ENCODE peak calls at places on chromosome 11, in eight cellular contexts. Z is thoracic aorta, X is neural crest cell, N is fibroblast of lung, M is right atrium auricular region, I is left ventricle myocardium inferior, Q is fibroblast of villous mesenchyme, J is B cell. A is an unnamed sample.

GRCh38 chr11:112470355-112470754 is 209.7 kb upstream of the PLET1 start:
- DNase-seq in I (no peak), J (no peak), M (no peak), Q (peak; percentile 11), X (no peak), N (no peak), Z (no peak), A (no peak)

GRCh38 chr11:123357990-123358827 is 71.9 kb upstream of the GRAMD1B start:
- DNase-seq in Z (no peak), X (peak; percentile 14), J (no peak), I (peak; percentile 33), N (peak; percentile 8), M (no peak), Q (peak; percentile 4), A (no peak)

GRCh38 chr11:113603277-113604059 is 102.6 kb downstream of the TMPRSS5 start:
- DNase-seq in X (no peak), J (no peak), I (peak; percentile 53), Z (no peak), N (peak; percentile 78), Q (no peak), M (no peak), A (no peak)

GRCh38 chr11:2517016-2517385 is 72.2 kb downstream of the KCNQ1 start:
- DNase-seq in X (no peak), Q (no peak), J (peak; percentile 17), Z (no peak), I (peak; percentile 12), N (no peak), M (no peak), A (no peak)

GRCh38 chr11:20376162-20376561 is 11.4 kb upstream of the PRMT3 start:
- DNase-seq in Q (no peak), N (no peak), I (no peak), Z (no peak), X (no peak), J (no peak), M (no peak), A (no peak)

GRCh38 chr11:12914401-12914912 is 94.7 kb upstream of the RASSF10 start:
- DNase-seq in I (peak; percentile 75), M (no peak), X (peak; percentile 69), Q (peak; percentile 39), J (no peak), Z (no peak), N (peak; percentile 49), A (peak; percentile 35)

GRCh38 chr11:64353101-64353738 is 5.7 kb upstream of the RPS6KA4 start:
- DNase-seq in Q (no peak), M (no peak), I (no peak), J (peak; percentile 51), Z (no peak), X (no peak), N (no peak), A (no peak)

GRCh38 chr11:93700830-93701229 is 39.3 kb downstream of the CEP295 start:
- DNase-seq in Q (peak; percentile 53), I (no peak), M (no peak), X (no peak), J (no peak), N (peak; percentile 63), Z (no peak), A (peak; percentile 24)

GRCh38 chr11:118175031-118175531 is 1.4 kb downstream of the SCN2B start:
- DNase-seq in I (peak; percentile 40), X (no peak), Q (no peak), M (no peak), Z (no peak), J (no peak), N (peak; percentile 62), A (peak; percentile 31)

GRCh38 chr11:118605116-118605867 is 2.1 kb upstream of the PHLDB1 start:
- DNase-seq in X (no peak), Z (no peak), I (peak; percentile 83), M (peak; percentile 90), Q (peak; percentile 99), N (peak; percentile 75), J (no peak), A (peak; percentile 62)

GRCh38 chr11:108790501-108791299 is 125.8 kb downstream of the DDX10 start:
- DNase-seq in N (no peak), I (no peak), Z (no peak), J (no peak), X (no peak), Q (no peak), M (no peak), A (no peak)

GRCh38 chr11:57458410-57459111 is 1.8 kb upstream of the RTN4RL2 start:
- DNase-seq in Q (peak; percentile 19), I (peak; percentile 53), M (no peak), N (no peak), Z (no peak), J (peak; percentile 75), X (peak; percentile 59), A (no peak)

GRCh38 chr11:134346101-134346975 is 14.6 kb downstream of the GLB1L2 start:
- DNase-seq in N (no peak), J (no peak), X (no peak), I (no peak), Q (no peak), Z (no peak), M (peak; percentile 52), A (no peak)

GRCh38 chr11:79189604-79190003 is 251.2 kb downstream of the TENM4 start:
- DNase-seq in N (no peak), Q (no peak), X (no peak), M (no peak), I (no peak), Z (no peak), J (no peak), A (no peak)

GRCh38 chr11:73921180-73921579 is 29.6 kb upstream of the DNAJB13 start:
- DNase-seq in N (peak; percentile 25), J (no peak), Q (no peak), I (no peak), M (no peak), X (no peak), Z (no peak), A (no peak)

GRCh38 chr11:303359-303758 is 4.0 kb upstream of the IFITM5 start:
- DNase-seq in Z (no peak), N (no peak), Q (no peak), I (no peak), X (no peak), J (peak; percentile 80), M (no peak), A (no peak)

GRCh38 chr11:122633219-122633829 is 22.2 kb upstream of the UBASH3B start:
- DNase-seq in Z (no peak), I (peak; percentile 16), Q (peak; percentile 71), J (peak; percentile 21), M (no peak), N (peak; percentile 54), X (no peak), A (peak; percentile 55)

GRCh38 chr11:1546536-1547466 is 25.3 kb downstream of the DUSP8 start:
- DNase-seq in Q (peak; percentile 33), J (peak; percentile 93), X (peak; percentile 46), M (no peak), N (peak; percentile 23), Z (no peak), I (no peak), A (no peak)

GRCh38 chr11:69880803-69881445 is 61.7 kb upstream of the FGF3 start:
- DNase-seq in Z (no peak), N (no peak), X (no peak), M (no peak), I (peak; percentile 5), J (no peak), Q (no peak), A (no peak)

GRCh38 chr11:102115557-102115956 is 5.3 kb downstream of the YAP1 start:
- DNase-seq in J (no peak), Q (peak; percentile 64), Z (no peak), X (no peak), M (no peak), N (peak; percentile 82), I (no peak), A (peak; percentile 30)

GRCh38 chr11:6357222-6357621 is 33.1 kb upstream of the SMPD1 start:
- DNase-seq in X (no peak), Z (peak; percentile 76), M (peak; percentile 88), J (no peak), I (peak; percentile 53), Q (peak; percentile 76), N (peak; percentile 95), A (peak; percentile 91)

GRCh38 chr11:65853249-65853979 is 4.6 kb downstream of the CFL1 start:
- DNase-seq in X (no peak), I (no peak), M (no peak), J (no peak), N (no peak), Z (no peak), Q (no peak), A (no peak)

DNA sequence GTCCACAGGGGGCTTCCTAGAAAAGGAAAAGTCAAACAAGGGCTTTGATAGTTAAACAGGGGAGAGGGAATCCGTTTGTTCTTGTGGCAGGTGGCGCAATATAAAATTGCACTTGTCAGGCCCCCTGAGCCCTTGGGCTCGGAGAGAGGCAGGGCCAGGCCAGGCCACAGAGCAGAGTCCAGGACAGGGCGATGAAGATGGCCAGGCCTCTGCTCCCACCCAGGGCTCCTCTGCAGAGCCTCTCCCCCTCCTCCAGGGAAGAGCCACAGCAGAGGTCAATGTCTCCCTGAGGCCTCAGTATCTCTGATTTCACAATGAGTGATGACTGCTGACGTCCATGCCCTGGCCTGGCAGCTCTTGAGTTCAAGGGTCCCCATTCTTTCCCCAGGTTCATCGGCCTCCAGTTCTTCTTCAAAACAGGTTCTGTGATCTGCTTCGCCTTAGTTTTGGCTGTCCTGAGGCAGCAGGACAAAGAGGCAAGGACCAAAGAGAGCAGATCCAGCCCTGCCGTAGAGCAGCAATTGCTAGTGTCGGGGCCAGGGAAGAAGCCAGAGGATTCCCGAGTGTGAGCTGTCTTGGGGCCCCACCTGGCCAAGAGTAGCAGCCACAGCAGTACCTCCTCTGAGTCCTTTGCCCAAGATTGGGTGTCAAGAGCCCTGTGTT is 36.4 kb upstream of the TPBGL start:
- DNase-seq in J (no peak), Z (no peak), Q (no peak), N (no peak), I (no peak), M (no peak), X (no peak), A (no peak)
- TF ChIP-seq CTCF in J (no peak), Z (no peak), Q (no peak), N (no peak), I (no peak), M (no peak), X (no peak), A (no peak)

GRCh38 chr11:44627911-44628729 is 62.7 kb downstream of the CD82 start:
- DNase-seq in X (peak; percentile 1), I (peak; percentile 82), Q (peak; percentile 26), N (peak; percentile 72), Z (no peak), M (peak; percentile 80), J (no peak), A (peak; percentile 3)
- TF ChIP-seq CTCF in X (no peak), I (no peak), Q (no peak), N (no peak), Z (peak; percentile 21), M (no peak), J (no peak), A (no peak)

DNA sequence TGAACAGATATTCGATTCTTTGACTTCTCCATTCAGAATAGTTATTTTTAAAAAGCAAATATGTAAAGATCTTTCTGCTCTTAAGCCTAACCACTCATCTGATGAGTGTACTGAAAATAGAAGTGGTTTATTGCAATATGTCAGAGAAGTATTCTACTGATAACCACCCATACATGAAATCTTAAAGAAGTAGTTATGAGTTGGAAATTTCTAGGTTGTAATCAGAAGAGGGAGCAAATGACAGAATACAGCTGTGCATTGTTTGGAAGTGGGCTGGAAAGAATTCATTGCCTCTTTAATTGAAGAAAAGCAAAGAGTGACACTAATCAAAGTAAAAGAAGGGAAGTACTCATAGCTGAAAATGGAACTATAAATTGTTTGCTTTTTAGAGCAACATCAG is 39.4 kb downstream of the FDX1 start:
- DNase-seq in Z (no peak), J (no peak), I (no peak), X (no peak), N (no peak), Q (peak; percentile 32), M (no peak), A (no peak)
- TF ChIP-seq CTCF in Z (no peak), J (no peak), I (no peak), X (no peak), N (no peak), Q (no peak), M (no peak), A (no peak)

GRCh38 chr11:71998649-71999310 is at the start of gene IL18BP:
- DNase-seq in I (no peak), J (peak; percentile 67), X (no peak), Z (no peak), N (no peak), Q (no peak), M (no peak), A (no peak)
- TF ChIP-seq CTCF in I (no peak), J (no peak), X (no peak), Z (no peak), N (no peak), Q (no peak), M (no peak), A (no peak)

A was measured in HFFc6.